ENCODE peak calls at places on chromosomes 11 and 22, in ten cellular contexts. T is IMR-90; R is stimulated activated CD4-positive, alpha-beta T cell treated with anti-CD3 and anti-CD28 coated beads, Interleukin-1b, Interleukin-23, amount 100 ng/mL, for 4 hours; K is heart right ventricle; M is midbrain; F is activated CD4-positive, alpha-beta T cell treated with anti-CD3 and anti-CD28 coated beads, Interleukin-2, amount 50 U/mL, for 48 hours; N is naive thymus-derived CD8-positive, alpha-beta T cell; I is activated CD4-positive, CD25-positive, alpha-beta regulatory T cell; G is fibroblast of mammary gland; X is lung. E is an unnamed sample.

GRCh38 chr11:64250875-64251721 is at the start of gene PLCB3:
- DNase-seq in T (no peak), R (peak), K (peak), M (peak), F (peak), N (peak), I (peak), G (no peak), X (peak), E (no peak)

GRCh38 chr22:40764743-40765441 is 54.3 kb downstream of the SLC25A17 start:
- DNase-seq in T (no peak), R (no peak), K (no peak), M (no peak), F (peak), N (peak), I (no peak), G (peak), X (no peak), E (no peak)

GRCh38 chr11:29272019-29272654 is 744.7 kb downstream of the KCNA4 start:
- DNase-seq in T (peak), R (no peak), K (no peak), M (no peak), F (no peak), N (no peak), I (no peak), G (peak), X (no peak), E (no peak)

GRCh38 chr11:117898059-117898458 is 21.6 kb upstream of the FXYD6 start:
- DNase-seq in T (no peak), R (no peak), K (no peak), M (no peak), F (no peak), N (no peak), I (no peak), G (no peak), X (no peak), E (no peak)

GRCh38 chr11:6225896-6226295 is 8.5 kb downstream of the FHIP1B start:
- DNase-seq in T (no peak), R (no peak), K (peak), M (no peak), F (no peak), N (no peak), I (no peak), G (no peak), X (no peak), E (no peak)

GRCh38 chr11:111983187-111983986 is 41.8 kb upstream of the DLAT start:
- DNase-seq in T (peak), R (no peak), K (no peak), M (peak), F (no peak), N (no peak), I (no peak), G (no peak), X (peak), E (no peak)

GRCh38 chr11:12285106-12285505 is 92.3 kb upstream of the PARVA start:
- DNase-seq in T (peak), R (no peak), K (no peak), M (no peak), F (no peak), N (no peak), I (no peak), G (peak), X (peak), E (peak)

GRCh38 chr11:35555238-35555887 is 29.9 kb upstream of the PAMR1 start:
- DNase-seq in T (peak), R (no peak), K (no peak), M (no peak), F (no peak), N (no peak), I (no peak), G (peak), X (no peak), E (no peak)

GRCh38 chr11:27329867-27330632 is 33.0 kb downstream of the CCDC34 start:
- DNase-seq in T (no peak), R (no peak), K (no peak), M (no peak), F (no peak), N (no peak), I (no peak), G (peak), X (no peak), E (no peak)

GRCh38 chr22:43861529-43861928 is 784 bp downstream of the SULT4A1 start:
- DNase-seq in T (peak), R (no peak), K (no peak), M (no peak), F (no peak), N (no peak), I (no peak), G (peak), X (no peak), E (no peak)

GRCh38 chr11:15965562-15966250 is 390.6 kb downstream of the SOX6 start:
- DNase-seq in T (no peak), R (no peak), K (no peak), M (no peak), F (no peak), N (no peak), I (no peak), G (no peak), X (peak), E (no peak)

GRCh38 chr11:8839957-8840945 is 70.7 kb upstream of the AKIP1 start:
- DNase-seq in T (peak), R (no peak), K (peak), M (peak), F (peak), N (no peak), I (no peak), G (no peak), X (peak), E (no peak)

GRCh38 chr11:124069429-124070401 is 28.6 kb upstream of the OR10G7 start:
- DNase-seq in T (peak), R (no peak), K (no peak), M (peak), F (peak), N (no peak), I (no peak), G (peak), X (peak), E (no peak)

GRCh38 chr22:49936973-49937757 is 18.7 kb downstream of the CRELD2 start:
- DNase-seq in T (no peak), R (no peak), K (peak), M (peak), F (no peak), N (no peak), I (no peak), G (no peak), X (no peak), E (no peak)

GRCh38 chr22:25167082-25167481 is 32.6 kb upstream of the CRYBB3 start:
- DNase-seq in T (no peak), R (no peak), K (no peak), M (no peak), F (no peak), N (no peak), I (no peak), G (no peak), X (no peak), E (no peak)

GRCh38 chr11:10323793-10324170 is 18.9 kb downstream of the ADM start:
- DNase-seq in T (peak), R (no peak), K (no peak), M (no peak), F (no peak), N (no peak), I (no peak), G (peak), X (no peak), E (no peak)

GRCh38 chr11:111359223-111360149 is 19.6 kb downstream of the POU2AF1 start:
- DNase-seq in T (no peak), R (no peak), K (no peak), M (no peak), F (peak), N (no peak), I (no peak), G (no peak), X (no peak), E (no peak)

GRCh38 chr11:130585545-130585944 is 137.1 kb downstream of the ADAMTS15 start:
- DNase-seq in T (no peak), R (no peak), K (no peak), M (no peak), F (no peak), N (no peak), I (no peak), G (peak), X (no peak), E (no peak)

GRCh38 chr11:128664286-128664685 is 29.6 kb upstream of the FLI1 start:
- DNase-seq in T (no peak), R (no peak), K (no peak), M (no peak), F (no peak), N (no peak), I (no peak), G (no peak), X (no peak), E (no peak)

GRCh38 chr22:24707477-24707816 is 67.1 kb downstream of the PIWIL3 start:
- DNase-seq in T (no peak), R (no peak), K (no peak), M (no peak), F (no peak), N (no peak), I (no peak), G (no peak), X (no peak), E (no peak)

GRCh38 chr22:17339095-17339693 is 30.1 kb upstream of the CECR2 start:
- DNase-seq in T (no peak), R (no peak), K (peak), M (no peak), F (no peak), N (no peak), I (no peak), G (no peak), X (no peak), E (no peak)

E was measured in HS-27A.